ENCODE peak calls at places on chromosomes 16 and 17, in seven cellular contexts. N is heart left ventricle; U is effector CD4-positive, alpha-beta T cell; A is neural crest cell; Q is activated T-cell treated with anti-CD3 and anti-CD28 coated beads for 4 hours; X is activated gamma-delta T cell treated with anti-CD3 and anti-CD28 coated beads, Interleukin-2, amount 50 U/mL, for 16 hours; H is AG09319. P is an unnamed sample.

GRCh38 chr17:67687541-67687940 is 30.2 kb upstream of the NOL11 start:
- DNase-seq in X (no peak), H (no peak), Q (no peak), U (no peak), A (no peak), N (no peak), P (no peak)

GRCh38 chr17:64387145-64387473 is 3.6 kb downstream of the PECAM1 start:
- DNase-seq in A (no peak), H (no peak), N (no peak), U (no peak), Q (no peak), X (no peak), P (peak)

GRCh38 chr17:489758-490329 is 137.2 kb upstream of the RPH3AL start:
- DNase-seq in Q (peak), X (peak), U (peak), H (no peak), N (peak), A (peak), P (peak)

GRCh38 chr16:89150090-89150835 is 21.3 kb upstream of the CDH15 start:
- DNase-seq in H (no peak), U (no peak), N (no peak), A (no peak), X (no peak), Q (no peak), P (peak)

GRCh38 chr16:84911490-84912216 is 91.9 kb downstream of the CRISPLD2 start:
- DNase-seq in U (no peak), Q (no peak), A (no peak), X (no peak), N (no peak), H (no peak), P (no peak)

GRCh38 chr17:30565073-30565935 is 88.1 kb downstream of the GOSR1 start:
- DNase-seq in N (no peak), U (no peak), X (no peak), Q (no peak), H (no peak), A (no peak), P (no peak)

GRCh38 chr17:1174490-1174889 is 5.3 kb downstream of the ABR start:
- DNase-seq in X (no peak), H (no peak), U (no peak), N (no peak), Q (no peak), A (no peak), P (no peak)

GRCh38 chr17:82874011-82874835 is 34.4 kb upstream of the ZNF750 start:
- DNase-seq in H (no peak), X (no peak), U (no peak), Q (no peak), N (no peak), A (no peak), P (no peak)

GRCh38 chr16:35146723-35147458 is 1687.5 kb downstream of the TP53TG3F start:
- DNase-seq in X (no peak), A (no peak), Q (no peak), H (no peak), U (no peak), N (no peak), P (no peak)

GRCh38 chr16:69346683-69347082 is 4.9 kb downstream of the TMED6 start:
- DNase-seq in X (no peak), Q (no peak), H (no peak), N (no peak), A (no peak), U (no peak), P (no peak)

GRCh38 chr16:19851476-19851875 is 33.2 kb downstream of the GPRC5B start:
- DNase-seq in H (no peak), N (no peak), X (no peak), A (no peak), U (no peak), Q (no peak), P (no peak)

GRCh38 chr17:79792984-79793923 is 3.6 kb downstream of the CBX8 start:
- DNase-seq in Q (no peak), N (no peak), X (no peak), A (no peak), U (no peak), H (peak), P (peak)

GRCh38 chr16:22664561-22664997 is 149.4 kb upstream of the HS3ST2 start:
- DNase-seq in U (no peak), H (no peak), Q (no peak), N (no peak), A (no peak), X (no peak), P (no peak)

GRCh38 chr16:450800-451512 is 25.5 kb downstream of the RAB11FIP3 start:
- DNase-seq in A (no peak), Q (no peak), N (no peak), H (no peak), X (no peak), U (no peak), P (no peak)

GRCh38 chr16:47043970-47044684 is 70.7 kb upstream of the DNAJA2 start:
- DNase-seq in U (no peak), X (no peak), A (no peak), Q (no peak), N (peak), H (no peak), P (no peak)

GRCh38 chr17:5380491-5381135 is 38.8 kb downstream of the NUP88 start:
- DNase-seq in N (no peak), A (no peak), U (no peak), X (no peak), H (no peak), Q (no peak), P (no peak)

GRCh38 chr16:49743206-49743470 is 112.8 kb downstream of the ZNF423 start:
- DNase-seq in Q (no peak), U (no peak), A (no peak), X (no peak), H (no peak), N (no peak), P (no peak)

GRCh38 chr16:3810198-3810664 is 70.3 kb downstream of the CREBBP start:
- DNase-seq in U (no peak), N (no peak), A (no peak), X (no peak), H (no peak), Q (no peak), P (no peak)

GRCh38 chr17:1143573-1143972 is 36.2 kb downstream of the ABR start:
- DNase-seq in A (peak), H (no peak), U (no peak), Q (no peak), X (no peak), N (no peak), P (no peak)

P was measured in ovary.